ENCODE peak calls at places on chromosome 12, in ten cellular contexts. R is DND-41; F is transverse colon; T is PC-3; Z is CD4-positive, CD25-positive, alpha-beta regulatory T cell; E is astrocyte of the spinal cord; N is CD8-positive, alpha-beta memory T cell; U is dorsolateral prefrontal cortex; M is lower lobe of right lung; C is CD4-positive, alpha-beta memory T cell. Y is an unnamed sample.

GRCh38 chr12:38053655-38054464 is 262.7 kb upstream of the ALG10B start:
- DNase-seq in R (no peak), F (peak), T (peak), Z (no peak), E (no peak), N (no peak), U (no peak), M (peak), C (no peak), Y (no peak)

GRCh38 chr12:99910342-99910741 is 74.4 kb downstream of the ANKS1B start:
- DNase-seq in R (no peak), F (no peak), T (no peak), Z (no peak), E (no peak), N (no peak), U (no peak), M (no peak), C (no peak), Y (no peak)

GRCh38 chr12:41850046-41850445 is 294.6 kb downstream of the GXYLT1 start:
- DNase-seq in R (no peak), F (no peak), T (no peak), Z (no peak), E (no peak), N (no peak), U (no peak), M (no peak), C (no peak), Y (no peak)

GRCh38 chr12:40215977-40216376 is 8.8 kb upstream of the LRRK2 start:
- DNase-seq in R (no peak), F (no peak), T (peak), Z (no peak), E (no peak), N (no peak), U (no peak), M (no peak), C (no peak), Y (no peak)

GRCh38 chr12:48280572-48280971 is 70.1 kb downstream of the ZNF641 start:
- DNase-seq in R (no peak), F (no peak), T (no peak), Z (no peak), E (no peak), N (no peak), U (no peak), M (no peak), C (no peak), Y (no peak)

GRCh38 chr12:124024263-124024678 is 51.3 kb downstream of the ZNF664 start:
- DNase-seq in R (peak), F (no peak), T (peak), Z (no peak), E (peak), N (no peak), U (no peak), M (no peak), C (no peak), Y (no peak)

GRCh38 chr12:96368233-96368632 is 32.0 kb downstream of the CDK17 start:
- DNase-seq in R (no peak), F (no peak), T (no peak), Z (no peak), E (peak), N (no peak), U (no peak), M (no peak), C (no peak), Y (peak)

GRCh38 chr12:116959845-116960514 is 49.2 kb downstream of the FBXW8 start:
- DNase-seq in R (no peak), F (no peak), T (peak), Z (peak), E (no peak), N (no peak), U (no peak), M (no peak), C (no peak), Y (no peak)

GRCh38 chr12:110934093-110934852 is 13.9 kb upstream of the MYL2 start:
- DNase-seq in R (no peak), F (no peak), T (peak), Z (no peak), E (no peak), N (no peak), U (no peak), M (no peak), C (no peak), Y (no peak)

GRCh38 chr12:89461649-89462612 is 62.7 kb downstream of the GALNT4 start:
- DNase-seq in R (no peak), F (no peak), T (peak), Z (peak), E (peak), N (no peak), U (no peak), M (no peak), C (peak), Y (no peak)

GRCh38 chr12:50788562-50788961 is 24.7 kb downstream of the ATF1 start:
- DNase-seq in R (no peak), F (no peak), T (peak), Z (no peak), E (peak), N (no peak), U (no peak), M (no peak), C (no peak), Y (peak)

DNA sequence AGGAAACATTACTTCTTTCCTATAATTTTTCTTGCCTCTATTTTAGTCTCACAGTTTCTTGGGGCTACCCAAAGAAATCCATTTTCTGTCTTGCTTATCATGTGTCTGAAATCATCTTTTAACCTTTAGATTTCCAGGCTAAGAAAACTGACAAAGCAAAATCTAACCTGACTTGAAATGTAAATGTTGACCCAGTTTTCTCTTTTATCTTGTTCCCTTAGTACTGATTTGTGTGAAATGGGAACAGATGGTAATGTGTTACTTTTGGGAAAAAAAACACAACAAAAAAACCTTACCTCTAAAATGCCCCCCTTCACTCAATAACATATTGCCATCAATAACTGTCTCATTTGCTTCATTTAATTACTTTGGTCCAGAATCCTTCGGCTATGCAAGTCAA is 383.2 kb upstream of the DCN start:
- DNase-seq in R (no peak), F (no peak), T (no peak), Z (no peak), E (no peak), N (no peak), U (no peak), M (no peak), C (no peak), Y (no peak)
- H3K4me3 ChIP-seq in R (no peak), F (no peak), T (no peak), Z (no peak), E (no peak), N (no peak), U (no peak), M (no peak), C (no peak), Y (no peak)

GRCh38 chr12:10553148-10553547 is 47.5 kb downstream of the EIF2S3B start:
- DNase-seq in R (no peak), F (no peak), T (no peak), Z (no peak), E (no peak), N (no peak), U (no peak), M (no peak), C (no peak), Y (no peak)
- H3K4me3 ChIP-seq in R (no peak), F (no peak), T (no peak), Z (no peak), E (no peak), N (no peak), U (no peak), M (no peak), C (no peak), Y (no peak)

DNA sequence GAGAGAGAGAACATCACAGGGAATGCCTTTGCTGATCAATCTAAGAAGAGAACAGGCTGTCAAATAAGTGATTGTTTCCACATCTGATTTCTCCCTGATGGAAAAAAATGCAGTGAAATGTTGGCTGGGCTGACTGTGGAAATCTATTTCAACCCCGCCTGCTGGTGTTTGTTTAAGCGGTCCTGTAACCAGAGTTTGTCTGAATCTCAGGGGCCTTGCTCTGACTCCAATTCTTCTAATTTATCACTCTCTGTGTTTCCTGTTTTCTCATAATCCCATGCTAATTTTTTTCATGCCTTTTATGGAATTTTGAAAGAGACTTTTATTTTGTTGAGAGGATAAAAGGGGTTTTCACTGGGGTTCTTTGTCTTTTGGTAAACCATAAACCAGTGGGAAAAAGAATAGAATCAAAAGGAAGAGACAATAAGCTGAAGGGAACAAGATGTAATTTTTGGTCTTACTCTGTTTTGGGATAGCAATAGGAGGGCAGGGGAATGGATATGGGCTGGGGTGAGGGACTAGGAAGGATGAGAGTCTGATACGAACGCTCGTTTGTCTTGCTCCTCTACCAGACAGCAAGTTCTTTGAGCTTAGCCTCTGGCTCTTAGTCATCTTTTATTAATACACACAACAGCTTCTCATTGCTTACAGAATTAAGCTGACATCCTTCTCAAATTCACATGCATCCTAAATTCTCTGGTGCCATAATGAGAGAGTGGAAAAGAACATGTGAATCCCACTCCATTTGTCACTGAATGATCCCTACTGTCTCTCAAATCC is 8.0 kb upstream of the MGP start:
- DNase-seq in R (no peak), F (no peak), T (no peak), Z (no peak), E (no peak), N (no peak), U (no peak), M (no peak), C (no peak), Y (no peak)
- H3K4me3 ChIP-seq in R (no peak), F (no peak), T (no peak), Z (no peak), E (no peak), N (no peak), U (no peak), M (no peak), C (no peak), Y (no peak)

GRCh38 chr12:132084681-132085635 is 59.2 kb downstream of the DDX51 start:
- DNase-seq in R (peak), F (peak), T (peak), Z (peak), E (peak), N (peak), U (no peak), M (peak), C (peak), Y (no peak)
- H3K4me3 ChIP-seq in R (peak), F (peak), T (peak), Z (peak), E (peak), N (peak), U (peak), M (peak), C (peak), Y (peak)

GRCh38 chr12:130280226-130280625 is 57.5 kb upstream of the PIWIL1 start:
- DNase-seq in R (peak), F (no peak), T (no peak), Z (peak), E (no peak), N (no peak), U (no peak), M (no peak), C (no peak), Y (no peak)
- H3K4me3 ChIP-seq in R (peak), F (no peak), T (no peak), Z (no peak), E (no peak), N (no peak), U (peak), M (peak), C (no peak), Y (no peak)

DNA sequence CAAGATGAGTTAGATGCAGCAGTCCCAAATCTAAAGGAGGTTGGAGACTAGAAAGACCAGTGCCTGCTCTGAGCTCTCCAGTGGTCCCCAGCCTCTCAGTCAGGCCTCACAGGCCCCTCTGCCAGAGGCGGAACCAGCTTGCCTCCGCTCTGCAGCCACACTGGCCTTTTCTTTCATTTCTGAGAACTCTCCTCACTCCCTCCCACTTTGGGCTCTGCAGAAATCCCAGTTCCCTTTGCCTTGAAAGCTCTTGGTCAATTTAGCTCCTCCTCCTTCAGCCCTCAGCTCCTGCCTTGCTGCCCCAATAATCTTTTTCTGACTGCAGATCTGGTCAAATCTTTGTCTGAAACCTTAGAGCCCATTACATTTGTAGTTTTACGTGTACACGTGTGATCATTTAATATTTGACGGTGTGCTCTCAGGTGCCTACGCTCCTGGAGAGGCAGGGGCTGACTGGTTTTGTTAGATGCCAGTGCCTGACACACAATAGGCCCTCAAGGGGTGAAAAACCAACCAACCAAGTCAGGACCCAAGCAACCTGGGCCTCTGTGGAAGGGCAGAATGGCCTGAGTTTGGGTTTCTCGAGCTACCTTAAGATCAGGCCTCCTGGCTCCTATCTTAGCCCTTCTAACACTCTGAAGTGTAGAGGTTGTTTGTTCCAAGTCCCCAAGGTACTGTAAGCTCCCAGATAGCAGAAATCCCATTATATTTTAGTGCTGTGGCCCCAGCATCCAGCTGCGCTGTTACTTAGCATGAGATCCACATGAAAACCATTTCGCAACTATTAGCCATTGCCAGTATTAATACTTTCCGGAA is 1.1 kb upstream of the NUDT4 start:
- DNase-seq in R (no peak), F (peak), T (peak), Z (no peak), E (peak), N (no peak), U (no peak), M (peak), C (no peak), Y (no peak)
- H3K4me3 ChIP-seq in R (peak), F (no peak), T (peak), Z (peak), E (peak), N (peak), U (peak), M (peak), C (no peak), Y (peak)

GRCh38 chr12:1796515-1797010 is 23.8 kb upstream of the LRTM2 start:
- DNase-seq in R (no peak), F (peak), T (no peak), Z (peak), E (no peak), N (peak), U (no peak), M (peak), C (peak), Y (no peak)
- H3K4me3 ChIP-seq in R (peak), F (peak), T (peak), Z (peak), E (peak), N (peak), U (peak), M (peak), C (peak), Y (peak)

GRCh38 chr12:15180975-15181683 is 40.1 kb downstream of the RERG start:
- DNase-seq in R (no peak), F (no peak), T (no peak), Z (no peak), E (no peak), N (no peak), U (no peak), M (no peak), C (no peak), Y (no peak)

GRCh38 chr12:15184484-15184883 is 36.7 kb downstream of the RERG start:
- DNase-seq in R (no peak), F (no peak), T (no peak), Z (no peak), E (no peak), N (no peak), U (no peak), M (no peak), C (no peak), Y (no peak)

GRCh38 chr12:15180325-15180724 is 40.9 kb downstream of the RERG start:
- DNase-seq in R (no peak), F (no peak), T (no peak), Z (no peak), E (no peak), N (no peak), U (no peak), M (no peak), C (no peak), Y (no peak)

GRCh38 chr12:15179672-15180071 is 41.5 kb downstream of the RERG start:
- DNase-seq in R (no peak), F (no peak), T (no peak), Z (no peak), E (no peak), N (no peak), U (no peak), M (no peak), C (no peak), Y (no peak)
- H3K4me3 ChIP-seq in R (no peak), F (no peak), T (no peak), Z (no peak), E (no peak), N (no peak), U (no peak), M (no peak), C (no peak), Y (no peak)

Y was measured in HFF-Myc.